ENCODE peak calls at places on chromosomes 6 and 20, in seven cellular contexts. U is IMR-90, V is lower leg skin, Y is body of pancreas, S is adrenal gland, Z is A549, M is transverse colon. P is an unnamed sample.

GRCh38 chr20:25622450-25623224 is 1.2 kb downstream of the NANP start:
- DNase-seq in U (peak), V (peak), Y (no peak), S (no peak), Z (no peak), M (no peak), P (no peak)

GRCh38 chr6:37006793-37007339 is 1.4 kb downstream of the FGD2 start:
- DNase-seq in U (peak), V (no peak), Y (no peak), S (peak), Z (no peak), M (no peak), P (peak)

GRCh38 chr6:1553562-1554088 is 56.1 kb upstream of the FOXC1 start:
- DNase-seq in U (no peak), V (no peak), Y (no peak), S (no peak), Z (no peak), M (no peak), P (no peak)

GRCh38 chr20:13207016-13207415 is 14.1 kb upstream of the ISM1 start:
- DNase-seq in U (no peak), V (no peak), Y (no peak), S (no peak), Z (no peak), M (no peak), P (no peak)

GRCh38 chr6:34462561-34462971 is 3.3 kb upstream of the PACSIN1 start:
- DNase-seq in U (no peak), V (no peak), Y (peak), S (peak), Z (peak), M (peak), P (peak)

GRCh38 chr6:125380474-125380873 is 78.7 kb upstream of the HDDC2 start:
- DNase-seq in U (no peak), V (no peak), Y (no peak), S (no peak), Z (no peak), M (no peak), P (no peak)

GRCh38 chr20:48156951-48157700 is 371.8 kb upstream of the SULF2 start:
- DNase-seq in U (no peak), V (no peak), Y (no peak), S (no peak), Z (no peak), M (no peak), P (no peak)

GRCh38 chr20:1313236-1313964 is 15.5 kb downstream of the SDCBP2 start:
- DNase-seq in U (peak), V (peak), Y (peak), S (peak), Z (peak), M (peak), P (peak)

GRCh38 chr6:5093231-5094015 is 8.3 kb downstream of the PPP1R3G start:
- DNase-seq in U (no peak), V (peak), Y (no peak), S (peak), Z (no peak), M (no peak), P (no peak)

GRCh38 chr6:170227521-170227983 is 63.3 kb downstream of the DLL1 start:
- DNase-seq in U (no peak), V (no peak), Y (peak), S (no peak), Z (no peak), M (no peak), P (peak)

GRCh38 chr6:147401779-147402178 is 106.7 kb upstream of the SAMD5 start:
- DNase-seq in U (no peak), V (no peak), Y (no peak), S (no peak), Z (no peak), M (no peak), P (no peak)

GRCh38 chr6:147392917-147393625 is 115.4 kb upstream of the SAMD5 start:
- DNase-seq in U (no peak), V (no peak), Y (no peak), S (no peak), Z (no peak), M (no peak), P (no peak)

GRCh38 chr6:147400968-147401367 is 107.5 kb upstream of the SAMD5 start:
- DNase-seq in U (no peak), V (no peak), Y (no peak), S (no peak), Z (no peak), M (no peak), P (no peak)

GRCh38 chr6:147395158-147395557 is 113.3 kb upstream of the SAMD5 start:
- DNase-seq in U (peak), V (no peak), Y (no peak), S (no peak), Z (no peak), M (no peak), P (no peak)

DNA sequence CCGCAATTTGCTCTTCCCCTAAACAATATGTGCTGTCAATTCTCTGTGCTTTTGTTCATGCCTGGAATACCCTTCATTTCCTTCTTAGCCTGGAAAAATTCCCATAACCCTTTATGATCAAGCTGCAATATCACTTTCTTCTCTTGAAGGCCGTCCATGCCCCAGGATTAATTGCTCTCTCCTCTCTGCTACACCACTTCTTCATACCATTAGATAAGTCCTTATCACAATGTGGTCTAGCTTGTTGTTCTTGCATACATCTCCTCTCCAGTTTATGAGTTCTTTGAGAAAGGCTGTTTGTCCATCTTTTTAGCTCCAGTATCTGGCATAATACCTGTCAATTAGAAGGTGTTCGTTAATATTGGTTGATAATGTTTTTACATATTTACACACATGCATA is 111.2 kb upstream of the SAMD5 start:
- DNase-seq in U (no peak), V (no peak), Y (no peak), S (no peak), Z (no peak), M (no peak), P (no peak)
- TF ChIP-seq POLR2A in U (no peak), V (no peak), Y (no peak), S (no peak), Z (no peak), M (no peak), P (no peak)

DNA sequence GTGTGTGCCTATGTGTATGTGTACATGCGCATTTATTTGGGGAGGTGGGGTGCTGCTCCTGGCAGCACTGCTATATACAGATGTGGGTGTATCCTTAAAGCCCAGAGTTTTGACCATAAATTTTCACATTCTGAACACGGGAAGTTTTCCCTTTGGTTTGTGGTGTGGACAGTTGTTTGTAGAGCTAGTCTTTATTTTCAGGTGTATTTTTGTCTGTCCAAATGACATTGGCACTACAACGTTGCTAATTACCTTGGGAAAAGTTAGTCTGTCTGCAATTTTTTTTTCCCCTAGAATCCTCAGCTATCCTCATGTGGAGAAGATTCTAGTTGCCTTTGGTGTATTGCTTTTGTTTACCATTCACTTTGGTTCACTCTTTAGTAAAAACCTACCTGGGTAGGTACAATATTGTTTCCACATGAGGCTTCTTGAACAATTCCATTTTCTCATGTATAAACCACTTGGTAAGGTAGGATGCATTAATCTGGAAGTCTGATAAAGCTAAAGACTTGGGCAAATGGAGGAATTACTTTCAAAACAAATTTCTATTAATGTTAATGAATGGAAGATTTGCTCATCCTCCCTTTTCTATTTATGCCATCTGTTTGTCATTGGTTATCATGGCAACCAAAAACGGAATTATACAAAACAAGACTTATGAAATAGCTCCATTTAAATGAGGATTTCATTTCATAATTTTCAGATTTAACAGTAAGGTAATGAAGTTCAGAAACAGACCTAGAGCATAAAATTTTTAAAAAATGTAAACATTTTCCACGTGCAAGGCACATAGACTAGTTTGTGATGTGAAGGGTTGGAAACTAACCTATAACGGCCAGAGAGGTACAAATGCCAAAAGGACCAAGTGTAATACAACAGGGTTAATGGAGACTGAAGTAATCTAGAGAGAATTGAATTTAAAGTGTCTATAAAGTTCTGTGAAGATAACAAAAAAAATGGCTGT is 3.9 kb downstream of the CCN2 start:
- DNase-seq in U (peak), V (no peak), Y (no peak), S (no peak), Z (peak), M (no peak), P (no peak)
- TF ChIP-seq POLR2A in U (peak), V (no peak), Y (no peak), S (peak), Z (no peak), M (peak), P (no peak)

GRCh38 chr20:62977613-62978558 is 25.4 kb downstream of the SLC17A9 start:
- DNase-seq in U (no peak), V (no peak), Y (no peak), S (peak), Z (peak), M (peak), P (peak)
- TF ChIP-seq POLR2A in U (no peak), V (no peak), Y (no peak), S (no peak), Z (no peak), M (no peak), P (no peak)

GRCh38 chr6:21208114-21208795 is 385.3 kb upstream of the SOX4 start:
- DNase-seq in U (no peak), V (no peak), Y (no peak), S (no peak), Z (no peak), M (no peak), P (no peak)

GRCh38 chr6:21201673-21202430 is 391.7 kb upstream of the SOX4 start:
- DNase-seq in U (no peak), V (no peak), Y (no peak), S (no peak), Z (no peak), M (no peak), P (no peak)

GRCh38 chr6:21201181-21201580 is 392.4 kb upstream of the SOX4 start:
- DNase-seq in U (no peak), V (no peak), Y (no peak), S (no peak), Z (no peak), M (no peak), P (no peak)

GRCh38 chr6:21208796-21209186 is 384.8 kb upstream of the SOX4 start:
- DNase-seq in U (no peak), V (no peak), Y (no peak), S (no peak), Z (no peak), M (no peak), P (no peak)

DNA sequence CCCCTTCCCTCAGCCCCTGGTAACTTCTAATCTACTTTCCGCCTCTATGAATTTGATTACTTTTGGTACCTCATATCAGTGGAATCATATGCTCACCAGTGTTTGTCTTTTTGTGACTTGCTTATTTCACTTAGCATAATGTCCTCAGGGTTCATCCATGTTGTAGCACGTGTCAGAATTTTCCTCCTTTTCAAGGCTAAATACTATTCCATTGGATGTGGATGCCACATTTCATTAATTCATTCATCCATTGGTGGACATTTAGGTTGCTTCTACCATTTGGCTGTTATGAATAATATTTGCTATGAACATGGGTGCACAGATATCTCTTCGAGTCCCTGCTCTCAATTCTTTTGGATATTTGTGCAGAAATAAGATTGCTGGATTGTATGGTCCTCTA is 388.6 kb upstream of the SOX4 start:
- DNase-seq in U (no peak), V (no peak), Y (no peak), S (no peak), Z (no peak), M (no peak), P (no peak)
- TF ChIP-seq POLR2A in U (no peak), V (no peak), Y (no peak), S (no peak), Z (no peak), M (no peak), P (no peak)

DNA sequence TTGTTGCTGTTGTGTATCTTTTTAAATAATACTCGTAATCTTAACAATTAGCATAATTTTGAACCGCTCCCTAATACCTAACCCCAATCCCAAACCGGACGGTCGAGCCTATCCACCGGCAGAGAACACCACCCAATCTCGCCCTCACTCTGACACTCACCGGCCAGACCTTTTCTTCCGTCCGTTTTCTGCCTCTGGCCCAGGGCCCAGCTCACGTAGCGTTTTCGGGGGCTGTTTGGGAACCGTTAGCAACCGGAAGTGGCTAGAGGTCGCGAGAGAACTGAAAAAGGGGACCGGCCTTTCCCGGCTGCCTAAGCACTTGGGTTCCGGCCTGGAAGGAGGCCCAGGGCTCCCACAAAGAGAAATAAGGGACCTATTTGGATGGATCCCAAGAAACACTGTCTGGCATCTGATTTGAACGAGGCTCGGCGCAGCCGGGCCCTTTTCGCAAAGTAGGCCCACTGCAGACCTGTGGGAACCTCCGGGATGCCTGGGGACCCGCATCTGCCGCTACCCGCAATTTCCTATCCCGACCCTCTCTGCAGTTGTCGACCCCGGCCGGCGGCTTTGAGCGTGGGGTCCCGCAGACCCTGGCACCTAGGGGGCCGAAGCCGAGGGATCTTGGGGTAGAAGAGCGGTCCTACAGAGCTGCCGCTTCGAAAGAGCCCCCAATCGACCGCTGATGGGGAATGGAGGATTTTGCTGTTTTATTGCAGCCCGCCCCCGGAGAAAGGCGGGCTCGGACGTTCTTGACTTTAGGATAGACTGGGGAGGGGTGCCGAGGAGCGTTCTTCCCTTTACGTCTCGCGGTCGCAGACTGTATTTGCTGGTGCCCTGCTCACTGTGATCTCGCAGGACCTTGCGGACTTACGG is 4.9 kb upstream of the ZKSCAN8 start:
- DNase-seq in U (peak), V (peak), Y (peak), S (peak), Z (peak), M (peak), P (peak)
- TF ChIP-seq POLR2A in U (peak), V (no peak), Y (no peak), S (peak), Z (peak), M (peak), P (peak)

GRCh38 chr20:45878076-45878731 is 2.8 kb upstream of the ZSWIM1 start:
- DNase-seq in U (no peak), V (no peak), Y (no peak), S (no peak), Z (no peak), M (no peak), P (no peak)

GRCh38 chr20:45882469-45883099 is 1.6 kb downstream of the ZSWIM1 start:
- DNase-seq in U (no peak), V (no peak), Y (no peak), S (no peak), Z (no peak), M (no peak), P (no peak)

GRCh38 chr20:45883100-45883469 is 2.1 kb downstream of the ZSWIM1 start:
- DNase-seq in U (no peak), V (no peak), Y (no peak), S (no peak), Z (no peak), M (no peak), P (no peak)

GRCh38 chr20:45886590-45887345 is 654 bp downstream of the SPATA25 start:
- DNase-seq in U (no peak), V (no peak), Y (no peak), S (no peak), Z (no peak), M (no peak), P (no peak)

GRCh38 chr20:45880988-45881788 is at the start of gene ZSWIM1:
- DNase-seq in U (peak), V (peak), Y (peak), S (peak), Z (peak), M (peak), P (peak)
- TF ChIP-seq POLR2A in U (peak), V (no peak), Y (no peak), S (peak), Z (peak), M (peak), P (peak)

DNA sequence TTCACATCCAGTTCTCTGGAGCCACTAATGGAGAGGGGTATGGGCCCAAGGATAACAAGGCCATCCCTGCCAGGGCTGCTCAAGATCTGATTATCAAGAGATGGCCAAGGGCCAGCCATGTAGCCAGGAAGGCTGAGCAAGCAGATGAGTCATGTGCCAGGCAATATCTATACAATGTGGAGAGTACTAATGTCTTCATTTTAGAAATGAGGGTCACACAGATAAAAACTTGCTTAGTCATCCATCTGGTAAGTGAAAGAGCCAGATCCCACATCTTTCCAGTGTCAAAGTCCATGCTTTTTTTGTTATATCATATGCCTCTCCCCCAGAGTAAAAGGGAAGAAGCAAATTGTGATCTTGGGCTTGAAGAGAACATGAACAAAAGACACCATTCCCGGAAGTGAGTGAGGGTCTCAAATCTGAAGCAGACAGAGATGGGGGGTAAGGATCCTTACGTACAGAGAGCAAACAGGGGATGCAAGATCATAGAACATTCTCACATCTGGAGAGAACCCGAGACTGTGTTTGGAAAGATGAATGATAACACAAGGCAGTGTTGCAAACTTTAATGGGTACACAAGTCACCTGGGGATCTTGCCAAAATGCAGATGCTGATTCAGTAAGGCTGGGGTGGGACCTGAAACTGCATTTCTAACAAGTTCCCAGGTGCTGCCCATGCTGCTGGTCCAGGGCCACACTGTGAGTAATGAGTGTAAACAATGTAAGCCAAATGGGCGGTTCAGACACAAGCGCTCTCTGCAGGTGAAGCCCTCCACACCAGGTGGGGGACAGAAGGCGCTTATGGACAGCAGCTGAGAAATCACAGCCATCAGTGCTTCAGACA is 20.0 kb upstream of the GSTA3 start:
- DNase-seq in U (peak), V (no peak), Y (peak), S (peak), Z (peak), M (no peak), P (peak)
- TF ChIP-seq POLR2A in U (no peak), V (no peak), Y (no peak), S (no peak), Z (no peak), M (no peak), P (no peak)

GRCh38 chr20:33660685-33661058 is 1.5 kb upstream of the C20orf144 start:
- DNase-seq in U (no peak), V (no peak), Y (no peak), S (no peak), Z (no peak), M (no peak), P (no peak)
- TF ChIP-seq POLR2A in U (no peak), V (no peak), Y (no peak), S (no peak), Z (no peak), M (no peak), P (no peak)

DNA sequence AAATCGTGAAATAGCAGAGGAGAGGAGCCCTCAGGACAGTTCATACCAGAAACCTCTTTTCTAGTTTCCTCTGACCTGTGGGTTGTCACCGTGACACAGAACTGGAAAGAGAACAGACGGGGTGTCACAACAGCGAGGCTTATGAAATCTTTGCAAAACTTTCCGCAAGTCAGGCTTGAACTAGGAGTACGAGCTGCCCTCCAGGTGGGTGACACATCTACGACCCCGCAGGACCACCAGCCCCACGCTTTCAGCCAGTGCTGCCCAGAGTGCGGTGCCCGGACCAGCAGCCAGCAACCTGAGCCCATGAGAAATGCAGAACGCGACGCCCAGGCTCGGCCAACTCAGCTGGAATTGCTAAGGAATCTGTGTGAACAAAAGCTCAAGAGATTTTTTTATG is 30.8 kb downstream of the WRNIP1 start:
- DNase-seq in U (no peak), V (no peak), Y (no peak), S (no peak), Z (no peak), M (no peak), P (no peak)
- TF ChIP-seq POLR2A in U (no peak), V (no peak), Y (no peak), S (no peak), Z (no peak), M (no peak), P (no peak)